ENCODE peak calls at places on chromosomes 4 and X, in four cellular contexts. S is RPMI7951, O is left lung, F is choroid plexus epithelial cell. A is an unnamed sample.
A peak's percentile ranks its signal among the peaks of the same experiment; 100 is the strongest.

GRCh38 chrX:45421806-45422205 is 221.1 kb upstream of the DIPK2B start:
- DNase-seq in S (no peak), F (no peak), O (no peak), A (no peak)

GRCh38 chr4:48173055-48173991 is 39.3 kb upstream of the TXK start:
- DNase-seq in S (peak; percentile 90), F (peak; percentile 78), O (no peak), A (no peak)

GRCh38 chr4:48483006-48483776 is at the start of gene SLC10A4:
- DNase-seq in F (no peak), O (peak; percentile 76), S (peak; percentile 35), A (no peak)

GRCh38 chr4:6322761-6323566 is 53.3 kb downstream of the WFS1 start:
- DNase-seq in S (peak; percentile 69), O (peak; percentile 61), F (no peak), A (no peak)

GRCh38 chr4:62640296-62640695 is 1440.2 kb downstream of the ADGRL3 start:
- DNase-seq in F (no peak), O (no peak), S (no peak), A (no peak)

GRCh38 chr4:1502976-1503375 is 96.7 kb upstream of the NKX1-1 start:
- DNase-seq in O (peak; percentile 71), F (no peak), S (no peak), A (peak; percentile 52)

GRCh38 chr4:1793496-1793840 is 375 bp downstream of the FGFR3 start:
- DNase-seq in O (no peak), F (peak; percentile 17), S (no peak), A (no peak)

GRCh38 chr4:186701273-186701672 is 22.4 kb downstream of the FAT1 start:
- DNase-seq in S (peak; percentile 38), F (peak; percentile 51), O (no peak), A (no peak)

GRCh38 chr4:74157116-74157742 is 689 bp upstream of the MTHFD2L start:
- DNase-seq in F (peak; percentile 79), S (peak; percentile 38), O (no peak), A (no peak)

GRCh38 chrX:36868592-36868991 is 139.6 kb upstream of the FAM47C start:
- DNase-seq in S (no peak), F (no peak), O (no peak), A (no peak)

A was measured in type B pancreatic cell.